ENCODE peak calls at places on chromosomes 1 and 21, in nine cellular contexts. I is skeletal muscle cell, B is suprapubic skin, K is tibial nerve, F is lower lobe of right lung, N is neural progenitor cell, A is cardiac fibroblast, L is mammary epithelial cell, D is PC-3. O is an unnamed sample.

GRCh38 chr1:21552715-21553114 is 43.5 kb downstream of the ALPL start:
- DNase-seq in I (peak; percentile 87), B (no peak), K (no peak), F (no peak), N (no peak), A (peak; percentile 98), L (peak; percentile 63), D (no peak), O (no peak)

GRCh38 chr1:172089768-172090510 is 248.6 kb downstream of the DNM3 start:
- DNase-seq in I (no peak), B (no peak), K (peak; percentile 23), F (peak; percentile 76), N (peak; percentile 67), A (peak; percentile 73), L (peak; percentile 53), D (peak; percentile 94), O (peak; percentile 35)

GRCh38 chr1:17110555-17110926 is 8.7 kb downstream of the PADI2 start:
- DNase-seq in I (no peak), B (no peak), K (no peak), F (no peak), N (no peak), A (no peak), L (no peak), D (no peak), O (no peak)

GRCh38 chr1:84749427-84749826 is 59.2 kb upstream of the SSX2IP start:
- DNase-seq in I (no peak), B (no peak), K (no peak), F (no peak), N (no peak), A (no peak), L (peak; percentile 42), D (no peak), O (no peak)

GRCh38 chr1:156524481-156524869 is 23.9 kb upstream of the MEF2D start:
- DNase-seq in I (no peak), B (no peak), K (no peak), F (no peak), N (no peak), A (no peak), L (no peak), D (no peak), O (peak; percentile 75)

GRCh38 chr1:245084551-245084950 is 70.2 kb upstream of the KIF26B start:
- DNase-seq in I (no peak), B (no peak), K (no peak), F (no peak), N (no peak), A (no peak), L (peak; percentile 19), D (no peak), O (no peak)

GRCh38 chr1:173823776-173824314 is 628 bp upstream of the DARS2 start:
- DNase-seq in I (peak; percentile 17), B (no peak), K (no peak), F (no peak), N (no peak), A (peak; percentile 54), L (no peak), D (no peak), O (no peak)

GRCh38 chr1:156508205-156508954 is 7.8 kb upstream of the MEF2D start:
- DNase-seq in I (no peak), B (peak; percentile 79), K (peak; percentile 73), F (peak; percentile 85), N (no peak), A (peak; percentile 46), L (no peak), D (no peak), O (no peak)

GRCh38 chr1:182962554-182963115 is 9.7 kb upstream of the SHCBP1L start:
- DNase-seq in I (peak; percentile 73), B (peak; percentile 84), K (peak; percentile 75), F (peak; percentile 80), N (peak; percentile 92), A (peak; percentile 96), L (peak; percentile 88), D (peak; percentile 80), O (peak; percentile 51)

GRCh38 chr21:41328660-41329300 is 12.2 kb downstream of the FAM3B start:
- DNase-seq in I (no peak), B (no peak), K (no peak), F (no peak), N (no peak), A (peak; percentile 9), L (no peak), D (no peak), O (no peak)

GRCh38 chr1:223462047-223462446 is 68.8 kb downstream of the CCDC185 start:
- DNase-seq in I (no peak), B (no peak), K (no peak), F (no peak), N (no peak), A (no peak), L (no peak), D (no peak), O (no peak)

GRCh38 chr1:54577612-54578011 is 29.6 kb downstream of the ACOT11 start:
- DNase-seq in I (peak; percentile 13), B (no peak), K (peak; percentile 70), F (peak; percentile 86), N (no peak), A (peak; percentile 43), L (no peak), D (no peak), O (no peak)

GRCh38 chr1:27561126-27561899 is 42.6 kb downstream of the AHDC1 start:
- DNase-seq in I (no peak), B (no peak), K (no peak), F (no peak), N (peak; percentile 16), A (no peak), L (no peak), D (no peak), O (no peak)

GRCh38 chr1:208684192-208684591 is 440.0 kb upstream of the PLXNA2 start:
- DNase-seq in I (no peak), B (no peak), K (no peak), F (no peak), N (no peak), A (no peak), L (no peak), D (no peak), O (no peak)

DNA sequence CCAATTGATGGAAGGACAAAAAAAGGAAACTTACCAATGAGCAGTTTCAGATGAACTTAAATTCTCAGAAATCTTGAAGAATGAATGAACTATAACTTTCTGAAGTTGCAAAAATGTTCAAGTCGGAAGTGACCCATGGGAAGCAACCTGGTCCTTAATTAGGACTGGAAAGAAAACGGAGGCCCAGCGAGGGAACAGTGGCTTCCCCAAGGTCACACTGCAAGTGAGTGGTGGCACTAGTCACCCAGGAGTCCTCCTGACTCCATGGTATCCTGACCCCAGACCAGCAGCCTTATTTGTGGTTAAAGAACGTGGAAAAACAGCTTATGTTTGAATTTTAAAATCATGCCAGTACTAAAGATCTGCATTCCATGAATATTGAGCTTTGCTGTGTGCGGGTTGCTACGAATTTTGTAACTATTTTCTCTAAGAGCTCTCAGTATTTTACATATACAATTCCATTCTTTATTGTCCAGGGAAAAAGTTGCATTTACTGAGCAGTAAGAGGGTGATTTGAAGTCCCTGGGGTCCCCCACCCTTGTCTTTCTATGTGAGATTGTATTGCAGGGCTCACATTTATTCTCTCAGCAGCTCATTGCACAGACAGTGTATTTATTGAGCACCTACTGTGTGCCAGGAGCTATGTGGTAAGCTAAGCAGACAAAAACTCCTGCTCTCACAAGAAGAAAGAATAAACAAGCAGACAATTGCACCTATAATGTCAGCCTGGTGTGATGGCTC is 61.5 kb upstream of the ATP5PO start:
- DNase-seq in I (no peak), B (no peak), K (no peak), F (no peak), N (no peak), A (no peak), L (no peak), D (no peak), O (no peak)
- H3K4me3 ChIP-seq in I (no peak overlapping the region), B (no peak overlapping the region), K (no peak overlapping the region), F (no peak overlapping the region), N (no peak overlapping the region), A (no peak overlapping the region), L (no peak overlapping the region), D (peak overlapping the region; percentile 44), O (no peak overlapping the region)

GRCh38 chr1:181092056-181092455 is 3.6 kb downstream of the IER5 start:
- DNase-seq in I (no peak), B (no peak), K (no peak), F (no peak), N (no peak), A (no peak), L (no peak), D (no peak), O (no peak)
- H3K4me3 ChIP-seq in I (peak overlapping the region; percentile 78), B (peak overlapping the region; percentile 97), K (no peak overlapping the region), F (peak overlapping the region; percentile 96), N (peak overlapping the region; percentile 74), A (peak overlapping the region; percentile 92), L (peak overlapping the region; percentile 89), D (peak overlapping the region; percentile 99), O (no peak overlapping the region)

GRCh38 chr1:77465922-77466321 is 184.1 kb downstream of the AK5 start:
- DNase-seq in I (no peak), B (no peak), K (no peak), F (no peak), N (no peak), A (no peak), L (no peak), D (no peak), O (no peak)

GRCh38 chr1:77467741-77468140 is 185.9 kb downstream of the AK5 start:
- DNase-seq in I (no peak), B (no peak), K (no peak), F (no peak), N (no peak), A (peak; percentile 7), L (no peak), D (no peak), O (no peak)

GRCh38 chr1:77467196-77467595 is 185.4 kb downstream of the AK5 start:
- DNase-seq in I (no peak), B (no peak), K (no peak), F (no peak), N (no peak), A (no peak), L (no peak), D (no peak), O (no peak)

GRCh38 chr1:77469311-77469710 is 187.5 kb downstream of the AK5 start:
- DNase-seq in I (no peak), B (no peak), K (no peak), F (no peak), N (no peak), A (peak; percentile 23), L (no peak), D (no peak), O (no peak)

GRCh38 chr1:77468556-77468955 is 186.7 kb downstream of the AK5 start:
- DNase-seq in I (no peak), B (no peak), K (no peak), F (no peak), N (no peak), A (no peak), L (no peak), D (no peak), O (no peak)
- H3K4me3 ChIP-seq in I (no peak overlapping the region), B (no peak overlapping the region), K (no peak overlapping the region), F (no peak overlapping the region), N (no peak overlapping the region), A (no peak overlapping the region), L (no peak overlapping the region), D (no peak overlapping the region), O (no peak overlapping the region)

DNA sequence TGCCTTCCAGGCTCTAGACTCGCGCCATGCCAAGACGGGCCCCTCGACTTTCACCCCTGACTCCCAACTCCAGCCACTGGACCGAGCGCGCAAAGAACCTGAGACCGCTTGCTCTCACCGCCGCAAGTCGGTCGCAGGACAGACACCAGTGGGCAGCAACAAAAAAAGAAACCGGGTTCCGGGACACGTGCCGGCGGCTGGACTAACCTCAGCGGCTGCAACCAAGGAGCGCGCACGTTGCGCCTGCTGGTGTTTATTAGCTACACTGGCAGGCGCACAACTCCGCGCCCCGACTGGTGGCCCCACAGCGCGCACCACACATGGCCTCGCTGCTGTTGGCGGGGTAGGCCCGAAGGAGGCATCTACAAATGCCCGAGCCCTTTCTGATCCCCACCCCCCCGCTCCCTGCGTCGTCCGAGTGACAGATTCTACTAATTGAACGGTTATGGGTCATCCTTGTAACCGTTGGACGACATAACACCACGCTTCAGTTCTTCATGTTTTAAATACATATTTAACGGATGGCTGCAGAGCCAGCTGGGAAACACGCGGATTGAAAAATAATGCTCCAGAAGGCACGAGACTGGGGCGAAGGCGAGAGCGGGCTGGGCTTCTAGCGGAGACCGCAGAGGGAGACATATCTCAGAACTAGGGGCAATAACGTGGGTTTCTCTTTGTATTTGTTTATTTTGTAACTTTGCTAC is 2.0 kb upstream of the OLIG2 start:
- DNase-seq in I (no peak), B (no peak), K (no peak), F (no peak), N (peak; percentile 75), A (no peak), L (no peak), D (no peak), O (no peak)
- H3K4me3 ChIP-seq in I (no peak overlapping the region), B (peak overlapping the region; percentile 18), K (no peak overlapping the region), F (peak overlapping the region; percentile 7), N (peak overlapping the region; percentile 21), A (no peak overlapping the region), L (no peak overlapping the region), D (no peak overlapping the region), O (peak overlapping the region; percentile 18)

O was measured in WERI-Rb-1.